ENCODE peak calls at places on chromosomes 3 and 15, in eight cellular contexts. H, F, W, R, V, S, I and M are unnamed samples.

GRCh38 chr3:52519445-52520140 is 14.1 kb downstream of the NT5DC2 start:
- DNase-seq in H (no peak), F (no peak), W (no peak), R (no peak), V (no peak), S (no peak), I (no peak), M (no peak)

GRCh38 chr3:194312743-194313281 is 38.3 kb downstream of the CPN2 start:
- DNase-seq in H (no peak), F (no peak), W (no peak), R (no peak), V (no peak), S (peak), I (no peak), M (no peak)

GRCh38 chr3:131283862-131284261 is 97.7 kb upstream of the NUDT16 start:
- DNase-seq in H (no peak), F (no peak), W (no peak), R (no peak), V (no peak), S (no peak), I (no peak), M (no peak)

GRCh38 chr15:56835598-56836275 is 82.7 kb upstream of the TCF12 start:
- DNase-seq in H (no peak), F (no peak), W (no peak), R (no peak), V (no peak), S (peak), I (no peak), M (no peak)

GRCh38 chr3:72004749-72005292 is 219.9 kb upstream of the PROK2 start:
- DNase-seq in H (no peak), F (no peak), W (no peak), R (no peak), V (no peak), S (no peak), I (no peak), M (no peak)

GRCh38 chr15:67820992-67821783 is 4.1 kb upstream of the SKOR1 start:
- DNase-seq in H (peak), F (no peak), W (peak), R (no peak), V (no peak), S (peak), I (peak), M (no peak)

GRCh38 chr15:68408971-68409370 is 23.0 kb downstream of the ITGA11 start:
- DNase-seq in H (no peak), F (no peak), W (no peak), R (no peak), V (no peak), S (no peak), I (no peak), M (no peak)

GRCh38 chr3:53211704-53212702 is 43.8 kb downstream of the TKT start:
- DNase-seq in H (no peak), F (no peak), W (no peak), R (no peak), V (no peak), S (no peak), I (no peak), M (no peak)

GRCh38 chr15:88909956-88910831 is 3.0 kb downstream of the MFGE8 start:
- DNase-seq in H (no peak), F (no peak), W (no peak), R (no peak), V (no peak), S (no peak), I (peak), M (no peak)

GRCh38 chr3:114615535-114616064 is 321.8 kb downstream of the TIGIT start:
- DNase-seq in H (no peak), F (no peak), W (no peak), R (no peak), V (no peak), S (no peak), I (no peak), M (no peak)

GRCh38 chr3:192467230-192468186 is 259.8 kb downstream of the FGF12 start:
- DNase-seq in H (peak), F (peak), W (peak), R (no peak), V (no peak), S (peak), I (peak), M (peak)

GRCh38 chr3:58206406-58207011 is 4.3 kb downstream of the DNASE1L3 start:
- DNase-seq in H (peak), F (no peak), W (no peak), R (no peak), V (no peak), S (peak), I (no peak), M (no peak)

GRCh38 chr3:31188112-31188511 is 293.7 kb upstream of the GADL1 start:
- DNase-seq in H (no peak), F (no peak), W (no peak), R (no peak), V (no peak), S (no peak), I (no peak), M (no peak)

GRCh38 chr15:74531144-74531811 is 9.7 kb upstream of the ARID3B start:
- DNase-seq in H (peak), F (no peak), W (no peak), R (no peak), V (no peak), S (peak), I (no peak), M (no peak)

GRCh38 chr3:156480949-156481348 is 74.0 kb downstream of the SSR3 start:
- DNase-seq in H (no peak), F (no peak), W (no peak), R (no peak), V (no peak), S (no peak), I (no peak), M (no peak)

GRCh38 chr15:78103406-78104118 is 11.2 kb downstream of the SH2D7 start:
- DNase-seq in H (no peak), F (no peak), W (no peak), R (no peak), V (no peak), S (no peak), I (peak), M (no peak)

GRCh38 chr15:74311734-74312444 is 55.6 kb downstream of the CYP11A1 start:
- DNase-seq in H (peak), F (no peak), W (peak), R (no peak), V (no peak), S (no peak), I (peak), M (no peak)

GRCh38 chr3:184880616-184881015 is 68.7 kb downstream of the VPS8 start:
- DNase-seq in H (no peak), F (no peak), W (no peak), R (no peak), V (no peak), S (no peak), I (no peak), M (no peak)

GRCh38 chr15:88401972-88402656 is 65.1 kb downstream of the MRPL46 start:
- DNase-seq in H (no peak), F (no peak), W (no peak), R (no peak), V (no peak), S (no peak), I (no peak), M (no peak)

GRCh38 chr15:95994418-95994817 is 336.1 kb upstream of the NR2F2 start:
- DNase-seq in H (peak), F (no peak), W (no peak), R (no peak), V (no peak), S (peak), I (no peak), M (no peak)

GRCh38 chr3:169822983-169823382 is 10.3 kb upstream of the LRRC34 start:
- DNase-seq in H (no peak), F (no peak), W (no peak), R (no peak), V (no peak), S (no peak), I (no peak), M (no peak)

GRCh38 chr3:180036678-180037455 is at the start of gene PEX5L:
- DNase-seq in H (peak), F (peak), W (peak), R (no peak), V (peak), S (peak), I (peak), M (peak)

GRCh38 chr3:161854232-161854771 is 357.7 kb downstream of the OTOL1 start:
- DNase-seq in H (peak), F (no peak), W (no peak), R (no peak), V (no peak), S (peak), I (peak), M (no peak)

GRCh38 chr15:39250460-39251186 is 330.3 kb upstream of the THBS1 start:
- DNase-seq in H (no peak), F (no peak), W (no peak), R (no peak), V (no peak), S (no peak), I (no peak), M (no peak)

GRCh38 chr3:4290272-4290893 is 12.8 kb upstream of the SETMAR start:
- DNase-seq in H (peak), F (no peak), W (peak), R (no peak), V (no peak), S (peak), I (peak), M (no peak)

GRCh38 chr3:181329024-181329423 is 339.5 kb upstream of the DNAJC19 start:
- DNase-seq in H (no peak), F (no peak), W (no peak), R (no peak), V (no peak), S (no peak), I (no peak), M (no peak)

GRCh38 chr3:33380653-33381052 is 59.6 kb downstream of the UBP1 start:
- DNase-seq in H (no peak), F (no peak), W (no peak), R (no peak), V (no peak), S (no peak), I (no peak), M (no peak)

GRCh38 chr15:88255496-88256171 is 905 bp downstream of the NTRK3 start:
- DNase-seq in H (peak), F (peak), W (peak), R (no peak), V (no peak), S (peak), I (peak), M (no peak)

GRCh38 chr3:98730338-98730737 is 32.8 kb upstream of the ST3GAL6 start:
- DNase-seq in H (peak), F (no peak), W (no peak), R (no peak), V (no peak), S (peak), I (peak), M (no peak)

GRCh38 chr15:19987389-19988048 is 554.1 kb downstream of the GOLGA6L6 start:
- DNase-seq in H (no peak), F (no peak), W (no peak), R (no peak), V (no peak), S (no peak), I (no peak), M (no peak)

GRCh38 chr15:57322602-57323250 is 53.6 kb upstream of the CGNL1 start:
- DNase-seq in H (no peak), F (no peak), W (no peak), R (no peak), V (no peak), S (no peak), I (no peak), M (no peak)

GRCh38 chr3:64251019-64251418 is 25.8 kb upstream of the PRICKLE2 start:
- DNase-seq in H (no peak), F (no peak), W (no peak), R (no peak), V (no peak), S (no peak), I (no peak), M (no peak)

GRCh38 chr3:12758025-12758830 is 831 bp downstream of the TMEM40 start:
- DNase-seq in H (peak), F (no peak), W (no peak), R (no peak), V (no peak), S (peak), I (peak), M (no peak)

GRCh38 chr15:33242165-33242564 is 47.7 kb upstream of the FMN1 start:
- DNase-seq in H (no peak), F (no peak), W (no peak), R (no peak), V (no peak), S (peak), I (no peak), M (no peak)

GRCh38 chr15:57084178-57084577 is 165.7 kb downstream of the TCF12 start:
- DNase-seq in H (no peak), F (no peak), W (no peak), R (no peak), V (no peak), S (no peak), I (no peak), M (no peak)